ENCODE peak calls at places on chromosomes 1 and 21, in four cellular contexts. Z, C, P and K are unnamed samples.

GRCh38 chr1:85398391-85399064 is 66.4 kb downstream of the DDAH1 start:
- DNase-seq in Z (no peak), C (peak; percentile 35), P (no peak), K (no peak)

GRCh38 chr21:32900814-32901213 is 124.9 kb upstream of the OLIG2 start:
- DNase-seq in P (no peak), C (no peak), Z (no peak), K (no peak)

GRCh38 chr1:246156847-246157246 is 350.2 kb downstream of the SMYD3 start:
- DNase-seq in C (no peak), P (no peak), Z (no peak), K (no peak)

GRCh38 chr1:230682274-230682673 is 31.6 kb downstream of the AGT start:
- DNase-seq in C (no peak), P (no peak), Z (no peak), K (no peak)

GRCh38 chr1:223341111-223341510 is 22.9 kb downstream of the SUSD4 start:
- DNase-seq in C (peak; percentile 73), Z (no peak), P (no peak), K (no peak)

GRCh38 chr1:228348708-228349467 is 57.7 kb downstream of the TRIM11 start:
- DNase-seq in P (no peak), C (no peak), Z (no peak), K (no peak)

GRCh38 chr21:45004481-45005263 is 64.8 kb downstream of the SLX9 start:
- DNase-seq in C (no peak), P (no peak), Z (peak; percentile 36), K (no peak)

GRCh38 chr1:155005076-155005971 is 2.7 kb downstream of the ZBTB7B start:
- DNase-seq in Z (peak; percentile 86), P (no peak), C (no peak), K (no peak)

GRCh38 chr21:44793269-44794030 is 8.2 kb downstream of the UBE2G2 start:
- DNase-seq in Z (peak; percentile 71), P (peak; percentile 27), C (peak; percentile 90), K (peak; percentile 45)

GRCh38 chr1:47325530-47325929 is 8.1 kb upstream of the CMPK1 start:
- DNase-seq in P (no peak), C (no peak), Z (no peak), K (no peak)

GRCh38 chr1:230495891-230496385 is 69.8 kb upstream of the PGBD5 start:
- DNase-seq in P (no peak), C (no peak), Z (no peak), K (no peak)

GRCh38 chr1:18325151-18325550 is 155.6 kb upstream of the KLHDC7A start:
- DNase-seq in C (no peak), Z (no peak), P (no peak), K (no peak)

GRCh38 chr1:108591471-108591870 is 31.6 kb downstream of the EEIG2 start:
- DNase-seq in C (no peak), Z (peak; percentile 49), P (no peak), K (no peak)

GRCh38 chr1:231590453-231591198 is 36.0 kb upstream of the DISC1 start:
- DNase-seq in C (peak; percentile 63), P (peak; percentile 22), Z (no peak), K (peak; percentile 72)